ENCODE peak calls at places on chromosomes 12 and 14, in nine cellular contexts. One of them, this sample, is unnamed. For H3K4me1, the result is how much of the 10 kb centered on the place peaks cover.

GRCh38 chr12:42468853-42469252 is 120.7 kb downstream of the PRICKLE1 start:
- DNase-seq in A549: no peak
- DNase-seq in foreskin keratinocyte: no peak
- DNase-seq in CD8-positive, alpha-beta T cell: no peak
- DNase-seq in Caco-2: no peak
- DNase-seq in right cardiac atrium: no peak
- DNase-seq in endothelial cell of umbilical vein: no peak
- DNase-seq in tibial artery: no peak
- DNase-seq in heart left ventricle: no peak
- DNase-seq in this sample: no peak

GRCh38 chr14:100617715-100618693 is 30.8 kb upstream of the BEGAIN start:
- DNase-seq in right cardiac atrium: peak
- DNase-seq in foreskin keratinocyte: no peak
- DNase-seq in heart left ventricle: peak
- DNase-seq in A549: no peak
- DNase-seq in endothelial cell of umbilical vein: no peak
- DNase-seq in CD8-positive, alpha-beta T cell: no peak
- DNase-seq in tibial artery: peak
- DNase-seq in Caco-2: peak
- DNase-seq in this sample: no peak

GRCh38 chr14:34138175-34138574 is 187.3 kb upstream of the EGLN3 start:
- DNase-seq in Caco-2: no peak
- DNase-seq in CD8-positive, alpha-beta T cell: no peak
- DNase-seq in right cardiac atrium: no peak
- DNase-seq in endothelial cell of umbilical vein: no peak
- DNase-seq in heart left ventricle: no peak
- DNase-seq in tibial artery: no peak
- DNase-seq in A549: no peak
- DNase-seq in foreskin keratinocyte: no peak
- DNase-seq in this sample: no peak

GRCh38 chr14:60310086-60310684 is 61.2 kb downstream of the PPM1A start:
- DNase-seq in foreskin keratinocyte: peak
- DNase-seq in A549: no peak
- DNase-seq in CD8-positive, alpha-beta T cell: no peak
- DNase-seq in tibial artery: no peak
- DNase-seq in right cardiac atrium: no peak
- DNase-seq in heart left ventricle: no peak
- DNase-seq in endothelial cell of umbilical vein: no peak
- DNase-seq in Caco-2: no peak
- DNase-seq in this sample: no peak

GRCh38 chr12:108371801-108372344 is 32.8 kb upstream of the CMKLR1 start:
- DNase-seq in heart left ventricle: no peak
- DNase-seq in right cardiac atrium: peak
- DNase-seq in tibial artery: peak
- DNase-seq in CD8-positive, alpha-beta T cell: no peak
- DNase-seq in Caco-2: no peak
- DNase-seq in foreskin keratinocyte: no peak
- DNase-seq in A549: no peak
- DNase-seq in endothelial cell of umbilical vein: no peak
- DNase-seq in this sample: no peak

GRCh38 chr14:70567791-70568190 is 32.7 kb downstream of the MED6 start:
- DNase-seq in A549: peak
- DNase-seq in Caco-2: peak
- DNase-seq in foreskin keratinocyte: peak
- DNase-seq in heart left ventricle: no peak
- DNase-seq in CD8-positive, alpha-beta T cell: no peak
- DNase-seq in endothelial cell of umbilical vein: peak
- DNase-seq in right cardiac atrium: no peak
- DNase-seq in tibial artery: no peak
- DNase-seq in this sample: no peak

GRCh38 chr14:22794533-22794932 is 20.7 kb downstream of the SLC7A7 start:
- DNase-seq in endothelial cell of umbilical vein: no peak
- DNase-seq in heart left ventricle: no peak
- DNase-seq in Caco-2: no peak
- DNase-seq in A549: no peak
- DNase-seq in right cardiac atrium: no peak
- DNase-seq in tibial artery: no peak
- DNase-seq in CD8-positive, alpha-beta T cell: no peak
- DNase-seq in foreskin keratinocyte: no peak
- DNase-seq in this sample: no peak

GRCh38 chr14:56300495-56300894 is 182.3 kb downstream of the PELI2 start:
- DNase-seq in tibial artery: no peak
- DNase-seq in right cardiac atrium: no peak
- DNase-seq in endothelial cell of umbilical vein: no peak
- DNase-seq in A549: no peak
- DNase-seq in heart left ventricle: no peak
- DNase-seq in CD8-positive, alpha-beta T cell: no peak
- DNase-seq in Caco-2: no peak
- DNase-seq in foreskin keratinocyte: peak
- DNase-seq in this sample: no peak

GRCh38 chr12:109131522-109132050 is 15.2 kb downstream of the ACACB start:
- DNase-seq in A549: no peak
- DNase-seq in heart left ventricle: peak
- DNase-seq in Caco-2: no peak
- DNase-seq in CD8-positive, alpha-beta T cell: no peak
- DNase-seq in endothelial cell of umbilical vein: no peak
- DNase-seq in right cardiac atrium: no peak
- DNase-seq in tibial artery: peak
- DNase-seq in foreskin keratinocyte: no peak
- DNase-seq in this sample: no peak

GRCh38 chr12:100348657-100349454 is 8.0 kb upstream of the SLC17A8 start:
- DNase-seq in heart left ventricle: no peak
- DNase-seq in A549: peak
- DNase-seq in right cardiac atrium: no peak
- DNase-seq in Caco-2: no peak
- DNase-seq in foreskin keratinocyte: peak
- DNase-seq in CD8-positive, alpha-beta T cell: no peak
- DNase-seq in endothelial cell of umbilical vein: peak
- DNase-seq in tibial artery: no peak
- DNase-seq in this sample: no peak

GRCh38 chr14:67529947-67530935 is 2.8 kb upstream of the PLEKHH1 start:
- DNase-seq in foreskin keratinocyte: no peak
- DNase-seq in tibial artery: no peak
- DNase-seq in Caco-2: no peak
- DNase-seq in right cardiac atrium: no peak
- DNase-seq in heart left ventricle: no peak
- DNase-seq in A549: no peak
- DNase-seq in CD8-positive, alpha-beta T cell: no peak
- DNase-seq in endothelial cell of umbilical vein: no peak
- DNase-seq in this sample: no peak

GRCh38 chr14:95901014-95901413 is 24.4 kb downstream of the TUNAR start:
- DNase-seq in right cardiac atrium: no peak
- DNase-seq in A549: no peak
- DNase-seq in heart left ventricle: no peak
- DNase-seq in Caco-2: no peak
- DNase-seq in endothelial cell of umbilical vein: no peak
- DNase-seq in tibial artery: no peak
- DNase-seq in foreskin keratinocyte: no peak
- DNase-seq in CD8-positive, alpha-beta T cell: no peak
- DNase-seq in this sample: no peak

GRCh38 chr12:98701166-98701565 is 56.1 kb downstream of the APAF1 start:
- DNase-seq in CD8-positive, alpha-beta T cell: no peak
- DNase-seq in Caco-2: no peak
- DNase-seq in endothelial cell of umbilical vein: no peak
- DNase-seq in heart left ventricle: no peak
- DNase-seq in A549: no peak
- DNase-seq in right cardiac atrium: no peak
- DNase-seq in tibial artery: no peak
- DNase-seq in foreskin keratinocyte: no peak
- DNase-seq in this sample: no peak

GRCh38 chr12:6235906-6236640 is 35.9 kb downstream of the CD9 start:
- DNase-seq in Caco-2: no peak
- DNase-seq in heart left ventricle: no peak
- DNase-seq in tibial artery: no peak
- DNase-seq in A549: no peak
- DNase-seq in right cardiac atrium: peak
- DNase-seq in CD8-positive, alpha-beta T cell: no peak
- DNase-seq in foreskin keratinocyte: no peak
- DNase-seq in endothelial cell of umbilical vein: no peak
- DNase-seq in this sample: no peak

GRCh38 chr12:6237830-6238229 is 37.6 kb downstream of the CD9 start:
- DNase-seq in right cardiac atrium: no peak
- DNase-seq in tibial artery: no peak
- DNase-seq in heart left ventricle: no peak
- DNase-seq in foreskin keratinocyte: no peak
- DNase-seq in A549: no peak
- DNase-seq in endothelial cell of umbilical vein: no peak
- DNase-seq in Caco-2: no peak
- DNase-seq in CD8-positive, alpha-beta T cell: no peak
- DNase-seq in this sample: no peak

GRCh38 chr12:6234906-6235305 is 34.7 kb downstream of the CD9 start:
- DNase-seq in foreskin keratinocyte: no peak
- DNase-seq in endothelial cell of umbilical vein: no peak
- DNase-seq in A549: no peak
- DNase-seq in Caco-2: no peak
- DNase-seq in CD8-positive, alpha-beta T cell: no peak
- DNase-seq in tibial artery: no peak
- DNase-seq in right cardiac atrium: peak
- DNase-seq in heart left ventricle: no peak
- DNase-seq in this sample: no peak

GRCh38 chr12:6235499-6235898 is 35.3 kb downstream of the CD9 start:
- DNase-seq in Caco-2: peak
- DNase-seq in foreskin keratinocyte: no peak
- DNase-seq in tibial artery: no peak
- DNase-seq in CD8-positive, alpha-beta T cell: no peak
- DNase-seq in heart left ventricle: no peak
- DNase-seq in right cardiac atrium: peak
- DNase-seq in A549: no peak
- DNase-seq in endothelial cell of umbilical vein: peak
- DNase-seq in this sample: peak

GRCh38 chr12:6236641-6236940 is 36.4 kb downstream of the CD9 start:
- DNase-seq in Caco-2: no peak
- DNase-seq in endothelial cell of umbilical vein: no peak
- DNase-seq in right cardiac atrium: peak
- DNase-seq in A549: no peak
- DNase-seq in heart left ventricle: no peak
- DNase-seq in foreskin keratinocyte: no peak
- DNase-seq in CD8-positive, alpha-beta T cell: no peak
- DNase-seq in tibial artery: no peak
- DNase-seq in this sample: no peak
- H3K4me1 ChIP-seq in Caco-2: under half
- H3K4me1 ChIP-seq in endothelial cell of umbilical vein: under half
- H3K4me1 ChIP-seq in right cardiac atrium: under half
- H3K4me1 ChIP-seq in A549: under half
- H3K4me1 ChIP-seq in heart left ventricle: under half
- H3K4me1 ChIP-seq in foreskin keratinocyte: under half
- H3K4me1 ChIP-seq in CD8-positive, alpha-beta T cell: under half
- H3K4me1 ChIP-seq in tibial artery: under half
- H3K4me1 ChIP-seq in this sample: under half

DNA sequence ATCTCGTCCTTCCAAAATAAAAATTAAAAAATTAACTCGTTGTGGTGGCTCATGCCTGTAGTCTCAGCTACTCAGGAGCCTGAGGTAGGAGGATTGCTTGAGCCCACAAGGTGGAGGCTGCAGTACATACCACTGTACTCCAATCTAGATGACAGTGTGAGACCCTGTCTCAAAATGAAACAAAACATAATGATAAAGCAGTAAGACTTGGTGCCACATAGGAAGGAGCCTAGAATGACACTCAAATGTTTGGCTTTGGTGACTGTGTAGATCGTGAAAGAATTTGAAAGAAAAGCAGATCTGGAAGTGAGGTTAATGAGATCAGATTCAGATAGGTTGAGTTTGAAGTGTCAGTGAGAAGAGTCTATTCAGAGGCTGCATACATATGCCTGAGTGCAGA is 150.1 kb upstream of the ATP2B1 start:
- DNase-seq in CD8-positive, alpha-beta T cell: no peak
- DNase-seq in A549: no peak
- DNase-seq in endothelial cell of umbilical vein: no peak
- DNase-seq in foreskin keratinocyte: no peak
- DNase-seq in heart left ventricle: no peak
- DNase-seq in Caco-2: no peak
- DNase-seq in tibial artery: no peak
- DNase-seq in right cardiac atrium: no peak
- DNase-seq in this sample: no peak
- H3K4me1 ChIP-seq in CD8-positive, alpha-beta T cell: under half
- H3K4me1 ChIP-seq in A549: under half
- H3K4me1 ChIP-seq in endothelial cell of umbilical vein: under half
- H3K4me1 ChIP-seq in foreskin keratinocyte: under half
- H3K4me1 ChIP-seq in heart left ventricle: under half
- H3K4me1 ChIP-seq in Caco-2: under half
- H3K4me1 ChIP-seq in tibial artery: under half
- H3K4me1 ChIP-seq in right cardiac atrium: under half
- H3K4me1 ChIP-seq in this sample: under half

DNA sequence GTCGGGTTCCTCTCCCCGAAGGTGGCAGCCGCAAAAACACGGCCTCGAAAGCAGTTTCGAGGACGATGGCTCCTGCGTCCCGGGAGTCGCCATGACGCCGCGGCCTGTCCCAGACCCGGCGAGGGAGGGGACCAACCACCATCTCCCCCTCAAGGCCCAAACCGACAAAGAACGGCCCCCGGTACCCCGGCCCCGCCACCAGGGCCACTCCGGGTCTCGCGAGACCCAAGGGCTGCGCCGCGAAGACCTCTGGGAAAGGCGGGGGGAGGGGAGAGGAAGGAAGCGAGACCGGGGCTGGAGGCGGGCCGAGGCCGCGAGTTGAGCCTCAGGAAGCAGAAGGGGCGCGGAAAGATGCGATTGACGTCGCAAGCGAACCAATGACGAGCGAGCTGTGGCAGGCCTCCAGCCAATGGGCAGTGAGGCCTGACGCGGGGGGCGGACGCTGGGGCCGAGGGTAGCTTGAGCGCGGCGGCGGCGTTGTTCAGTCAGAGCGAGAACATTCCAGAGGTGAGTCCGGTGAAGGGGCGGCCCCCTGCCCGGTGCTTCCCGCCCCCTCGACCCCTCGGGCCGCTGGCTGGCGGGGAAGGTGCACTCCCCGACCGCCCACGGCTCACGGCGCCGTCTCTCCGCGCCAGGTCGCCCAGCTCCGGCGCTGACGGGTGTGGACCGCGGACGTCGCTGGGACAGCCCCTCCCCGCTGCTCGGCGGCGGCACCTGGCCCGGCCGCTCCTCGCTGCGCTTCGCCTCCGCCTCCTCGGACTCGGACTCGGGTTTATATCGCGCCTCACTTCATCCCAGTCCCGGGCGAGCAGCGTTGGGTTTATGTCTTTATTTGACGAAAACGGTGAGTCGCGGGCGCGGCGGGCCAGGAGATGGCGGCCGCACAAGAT is at the start of gene EIF5:
- DNase-seq in CD8-positive, alpha-beta T cell: peak
- DNase-seq in A549: peak
- DNase-seq in heart left ventricle: peak
- DNase-seq in Caco-2: peak
- DNase-seq in foreskin keratinocyte: peak
- DNase-seq in endothelial cell of umbilical vein: peak
- DNase-seq in right cardiac atrium: peak
- DNase-seq in tibial artery: peak
- DNase-seq in this sample: peak
- H3K4me1 ChIP-seq in CD8-positive, alpha-beta T cell: under half
- H3K4me1 ChIP-seq in A549: under half
- H3K4me1 ChIP-seq in heart left ventricle: under half
- H3K4me1 ChIP-seq in Caco-2: under half
- H3K4me1 ChIP-seq in foreskin keratinocyte: under half
- H3K4me1 ChIP-seq in endothelial cell of umbilical vein: under half
- H3K4me1 ChIP-seq in right cardiac atrium: under half
- H3K4me1 ChIP-seq in tibial artery: under half
- H3K4me1 ChIP-seq in this sample: under half

DNA sequence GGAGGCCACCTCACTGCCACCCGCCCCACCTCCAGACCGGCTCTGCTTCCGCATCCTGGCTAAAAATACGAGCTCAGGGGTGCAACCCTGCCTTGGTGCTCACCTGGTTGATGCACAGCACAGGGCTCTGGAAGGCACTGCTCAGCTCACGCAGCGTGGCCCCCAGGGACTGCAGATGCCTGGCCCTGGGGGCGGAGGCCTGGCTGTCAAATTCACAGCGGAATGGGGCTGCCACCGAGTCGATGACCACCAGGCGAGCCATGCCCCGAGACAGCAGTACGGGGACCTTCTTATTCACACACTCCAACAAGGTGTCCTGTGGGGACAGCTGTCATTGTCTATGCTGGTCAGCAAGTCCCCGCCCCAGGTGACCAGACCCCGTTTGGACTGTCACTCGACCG is 16.0 kb downstream of the XRCC3 start:
- DNase-seq in tibial artery: no peak
- DNase-seq in right cardiac atrium: peak
- DNase-seq in A549: no peak
- DNase-seq in endothelial cell of umbilical vein: no peak
- DNase-seq in heart left ventricle: no peak
- DNase-seq in Caco-2: no peak
- DNase-seq in CD8-positive, alpha-beta T cell: no peak
- DNase-seq in foreskin keratinocyte: no peak
- DNase-seq in this sample: no peak
- H3K4me1 ChIP-seq in tibial artery: under half
- H3K4me1 ChIP-seq in right cardiac atrium: under half
- H3K4me1 ChIP-seq in A549: under half
- H3K4me1 ChIP-seq in endothelial cell of umbilical vein: under half
- H3K4me1 ChIP-seq in heart left ventricle: under half
- H3K4me1 ChIP-seq in Caco-2: under half
- H3K4me1 ChIP-seq in CD8-positive, alpha-beta T cell: under half
- H3K4me1 ChIP-seq in foreskin keratinocyte: under half
- H3K4me1 ChIP-seq in this sample: half or more